ENCODE peak calls at places on chromosome 4, in six cellular contexts. S is AG08396, M is uterus, K is colonic mucosa, Q is left kidney, Y is lower lobe of right lung. H is an unnamed sample.

GRCh38 chr4:65971686-65972085 is 301.4 kb upstream of the EPHA5 start:
- DNase-seq in S (no peak), M (no peak), K (no peak), Q (no peak), Y (no peak), H (no peak)

GRCh38 chr4:970854-971520 is 2.4 kb downstream of the DGKQ start:
- DNase-seq in S (no peak), M (no peak), K (peak), Q (no peak), Y (no peak), H (no peak)

GRCh38 chr4:70367813-70368212 is 7.3 kb downstream of the SMR3A start:
- DNase-seq in S (no peak), M (no peak), K (no peak), Q (no peak), Y (no peak), H (no peak)

GRCh38 chr4:154529737-154530136 is 20.5 kb downstream of the PLRG1 start:
- DNase-seq in S (no peak), M (no peak), K (no peak), Q (no peak), Y (no peak), H (no peak)

GRCh38 chr4:53233396-53233795 is 132.5 kb downstream of the SCFD2 start:
- DNase-seq in S (no peak), M (no peak), K (no peak), Q (no peak), Y (no peak), H (no peak)

GRCh38 chr4:3442460-3442958 is 741 bp downstream of the HGFAC start:
- DNase-seq in S (no peak), M (no peak), K (no peak), Q (no peak), Y (no peak), H (no peak)

GRCh38 chr4:3470244-3471097 is 7.4 kb downstream of the DOK7 start:
- DNase-seq in S (no peak), M (no peak), K (peak), Q (no peak), Y (peak), H (no peak)

GRCh38 chr4:15317246-15317645 is 110.6 kb upstream of the C1QTNF7 start:
- DNase-seq in S (no peak), M (no peak), K (no peak), Q (no peak), Y (no peak), H (no peak)

GRCh38 chr4:85222561-85222960 is 252.4 kb upstream of the ARHGAP24 start:
- DNase-seq in S (no peak), M (no peak), K (no peak), Q (no peak), Y (no peak), H (no peak)

GRCh38 chr4:113141901-113142346 is 92.5 kb downstream of the ANK2 start:
- DNase-seq in S (peak), M (no peak), K (no peak), Q (no peak), Y (no peak), H (peak)

GRCh38 chr4:101238706-101239105 is 108.6 kb downstream of the PPP3CA start:
- DNase-seq in S (peak), M (no peak), K (no peak), Q (no peak), Y (no peak), H (no peak)

GRCh38 chr4:61795998-61796397 is 595.9 kb downstream of the ADGRL3 start:
- DNase-seq in S (no peak), M (no peak), K (no peak), Q (no peak), Y (no peak), H (no peak)

GRCh38 chr4:23770011-23770410 is 119.8 kb downstream of the PPARGC1A start:
- DNase-seq in S (no peak), M (no peak), K (no peak), Q (peak), Y (no peak), H (no peak)

GRCh38 chr4:8582016-8582415 is 1.8 kb downstream of the GPR78 start:
- DNase-seq in S (no peak), M (no peak), K (no peak), Q (no peak), Y (no peak), H (no peak)

GRCh38 chr4:182189107-182189878 is 53.9 kb upstream of the TENM3 start:
- DNase-seq in S (peak), M (no peak), K (no peak), Q (peak), Y (no peak), H (peak)